ENCODE peak calls at places on chromosomes 4 and X, in ten cellular contexts. R, Q, N, S, Y, U, E, I, V and C are unnamed samples.

GRCh38 chr4:121182296-121182695 is 18.2 kb upstream of the TNIP3 start:
- DNase-seq in Y (no peak), S (no peak), U (no peak), V (no peak), N (no peak), R (no peak), I (peak), E (no peak), Q (peak), C (no peak)

GRCh38 chr4:52619591-52619931 is 39.5 kb downstream of the USP46 start:
- DNase-seq in I (no peak), V (no peak), N (no peak), S (no peak), Y (no peak), R (no peak), E (no peak), U (no peak), Q (no peak), C (no peak)

GRCh38 chrX:107849747-107850478 is 24.2 kb downstream of the MID2 start:
- DNase-seq in E (no peak), R (no peak), U (peak), I (no peak), Q (peak), V (peak), S (no peak), Y (peak), N (no peak), C (no peak)

GRCh38 chr4:46839128-46839527 is 69.9 kb downstream of the COX7B2 start:
- DNase-seq in V (peak), R (no peak), U (no peak), N (no peak), Y (no peak), Q (no peak), S (no peak), I (peak), E (no peak), C (no peak)

GRCh38 chr4:169314906-169315305 is 44.1 kb upstream of the SH3RF1 start:
- DNase-seq in I (peak), R (peak), U (no peak), V (no peak), Y (no peak), S (peak), N (no peak), E (no peak), Q (peak), C (no peak)

GRCh38 chr4:876780-877179 is 50.9 kb upstream of the CPLX1 start:
- DNase-seq in Y (peak), I (no peak), N (no peak), R (no peak), V (peak), E (no peak), Q (no peak), U (no peak), S (no peak), C (no peak)

GRCh38 chr4:38131371-38132139 is 171.4 kb downstream of the PTTG2 start:
- DNase-seq in E (peak), Q (peak), N (no peak), R (no peak), U (no peak), Y (no peak), V (peak), I (no peak), S (no peak), C (peak)

GRCh38 chrX:103453655-103454054 is 65.6 kb downstream of the RAB40A start:
- DNase-seq in Q (peak), Y (no peak), E (no peak), I (no peak), N (no peak), R (peak), U (no peak), S (no peak), V (no peak), C (no peak)

GRCh38 chr4:37685726-37686372 is 327 bp downstream of the RELL1 start:
- DNase-seq in S (no peak), R (peak), U (no peak), E (peak), Q (peak), I (no peak), V (peak), Y (peak), N (no peak), C (no peak)

GRCh38 chr4:13865871-13866669 is 238.5 kb upstream of the BOD1L1 start:
- DNase-seq in Q (peak), U (no peak), Y (no peak), E (no peak), V (no peak), S (no peak), N (no peak), I (no peak), R (peak), C (no peak)

GRCh38 chrX:93874554-93874953 is 200.5 kb downstream of the FAM133A start:
- DNase-seq in N (no peak), S (no peak), Q (peak), V (peak), U (peak), Y (peak), R (no peak), I (peak), E (no peak), C (no peak)

GRCh38 chr4:159390648-159391047 is 287.8 kb downstream of the RAPGEF2 start:
- DNase-seq in Y (no peak), U (peak), N (no peak), V (no peak), E (no peak), Q (peak), R (peak), S (no peak), I (no peak), C (no peak)

GRCh38 chrX:349196-349595 is 30.6 kb upstream of the GTPBP6 start:
- DNase-seq in R (no peak), N (no peak), E (no peak), Q (no peak), S (no peak), I (peak), Y (no peak), U (no peak), V (no peak), C (no peak)

GRCh38 chr4:140174535-140174934 is 20.6 kb upstream of the MAML3 start:
- DNase-seq in V (no peak), R (no peak), S (no peak), Y (no peak), U (no peak), I (no peak), N (no peak), Q (no peak), E (no peak), C (no peak)